ENCODE peak calls at places on chromosomes 16 and 17, in eight cellular contexts. M is H1, Z is stomach, K is suprapubic skin, S is tibial nerve, U is ovary, P is K562, Y is upper lobe of left lung. I is an unnamed sample. For H3K36me3, the result is how much of the 10 kb centered on the place peaks cover.

GRCh38 chr17:29140631-29141483 is 39.3 kb downstream of the MYO18A start:
- DNase-seq in M (no peak), U (peak), K (no peak), Y (peak), S (no peak), P (no peak), Z (no peak), I (no peak)

GRCh38 chr16:5046914-5047313 is 13.2 kb upstream of the NAGPA start:
- DNase-seq in P (peak), Z (no peak), K (no peak), Y (no peak), U (no peak), S (no peak), M (no peak), I (no peak)

GRCh38 chr17:17041018-17041521 is 1.2 kb upstream of the MPRIP start:
- DNase-seq in K (peak), Z (no peak), U (peak), S (no peak), P (peak), M (no peak), Y (no peak), I (no peak)

GRCh38 chr16:70470927-70471341 is 16.5 kb downstream of the FCSK start:
- DNase-seq in M (peak), Y (peak), U (peak), Z (peak), P (peak), K (peak), S (no peak), I (peak)

GRCh38 chr16:54280751-54281150 is 5.8 kb downstream of the IRX3 start:
- DNase-seq in M (no peak), Z (no peak), P (no peak), Y (no peak), K (peak), U (no peak), S (no peak), I (no peak)

GRCh38 chr16:13110124-13110796 is 208.9 kb downstream of the SHISA9 start:
- DNase-seq in Y (no peak), S (no peak), M (no peak), P (no peak), U (no peak), K (no peak), Z (no peak), I (no peak)

GRCh38 chr16:68642047-68642435 is 3.1 kb upstream of the CDH3 start:
- DNase-seq in Y (no peak), S (no peak), K (no peak), U (no peak), Z (no peak), M (no peak), P (no peak), I (no peak)

GRCh38 chr16:56710181-56710737 is 19.7 kb upstream of the NUP93 start:
- DNase-seq in U (no peak), K (no peak), S (no peak), Y (no peak), P (no peak), M (no peak), Z (no peak), I (no peak)

GRCh38 chr17:17971431-17972125 is 622 bp downstream of the TOM1L2 start:
- DNase-seq in Z (peak), S (no peak), Y (peak), U (peak), K (peak), M (no peak), P (no peak), I (peak)

GRCh38 chr17:5254903-5255521 is 20.4 kb upstream of the SCIMP start:
- DNase-seq in Y (no peak), K (no peak), Z (no peak), U (no peak), S (no peak), M (no peak), P (no peak), I (no peak)

DNA sequence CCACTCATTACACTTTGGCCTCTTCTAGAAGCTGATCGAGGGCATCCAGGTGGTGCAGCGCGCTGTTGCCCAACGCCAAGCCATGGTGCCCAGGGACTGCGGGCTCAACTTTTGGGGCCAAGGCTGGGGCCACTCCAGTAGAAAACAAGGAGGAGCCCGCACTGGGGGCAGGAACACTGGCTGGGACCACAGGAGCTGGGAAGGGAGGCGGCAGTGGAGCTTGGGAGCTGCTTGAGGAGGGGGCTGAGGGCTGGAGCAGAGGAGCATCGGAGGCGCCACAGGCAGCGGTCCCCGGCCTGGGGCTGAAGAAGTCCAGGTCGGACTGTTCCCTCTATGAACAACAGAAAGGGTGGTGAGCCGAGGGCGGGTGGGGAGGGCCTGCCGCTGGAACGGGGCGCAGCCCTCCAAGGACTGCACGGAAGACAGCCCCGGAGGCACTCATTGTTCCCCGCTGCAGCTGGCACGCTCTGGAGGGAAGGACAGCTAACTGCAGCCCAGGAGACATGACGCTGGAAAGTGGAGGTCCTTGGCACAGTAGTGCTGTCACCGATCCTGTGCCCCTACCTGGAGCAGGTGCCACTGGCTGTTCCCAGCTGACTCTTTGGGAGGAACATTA is 21.5 kb downstream of the GGA3 start:
- DNase-seq in U (no peak), S (no peak), P (no peak), Z (no peak), M (no peak), K (no peak), Y (no peak), I (no peak)
- H3K36me3 ChIP-seq in U (under half), S (under half), P (half or more), Z (half or more), M (half or more), K (half or more), Y (half or more), I (half or more)

GRCh38 chr17:66858182-66859083 is 23.5 kb downstream of the CACNG5 start:
- DNase-seq in P (no peak), U (no peak), S (no peak), Y (no peak), M (no peak), Z (no peak), K (no peak), I (no peak)
- TF ChIP-seq POLR2A in P (no peak), U (no peak), S (no peak), Y (no peak), M (no peak), Z (no peak), K (no peak), I (no peak)

DNA sequence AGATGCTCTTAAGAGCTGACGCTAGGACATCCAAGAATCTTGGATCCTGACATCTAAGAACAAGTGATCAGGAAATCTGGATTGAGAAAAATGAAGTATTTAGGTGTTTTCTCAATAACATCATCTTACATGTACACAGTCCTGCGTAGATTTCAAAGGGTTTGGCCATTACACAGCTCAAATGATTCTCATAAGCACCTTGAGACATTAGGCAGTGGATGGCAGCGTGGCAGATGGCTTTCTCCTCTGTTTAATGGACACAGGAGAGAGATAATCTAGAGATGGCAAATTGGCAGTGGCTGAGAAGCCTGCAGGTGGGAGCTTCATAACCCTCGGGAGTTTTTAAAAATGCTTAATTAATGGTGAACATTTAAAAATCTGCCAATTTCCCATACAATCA is 137.6 kb downstream of the ZFHX3 start:
- DNase-seq in K (no peak), U (no peak), M (no peak), Y (no peak), S (no peak), P (no peak), Z (no peak), I (no peak)
- TF ChIP-seq EP300 in K (no peak), U (no peak), M (no peak), Y (no peak), S (no peak), P (no peak), Z (no peak), I (no peak)

GRCh38 chr17:78812849-78813248 is 27.8 kb downstream of the USP36 start:
- DNase-seq in P (no peak), Z (no peak), S (peak), Y (no peak), U (no peak), M (no peak), K (no peak), I (no peak)
- H3K36me3 ChIP-seq in P (half or more), Z (half or more), S (under half), Y (half or more), U (under half), M (half or more), K (half or more), I (under half)

GRCh38 chr17:2418572-2418971 is 17.7 kb upstream of the MNT start:
- DNase-seq in M (no peak), U (peak), K (no peak), P (no peak), Z (no peak), Y (no peak), S (no peak), I (no peak)

GRCh38 chr17:2421315-2422147 is 20.7 kb upstream of the MNT start:
- DNase-seq in K (no peak), P (no peak), S (no peak), U (peak), M (no peak), Y (no peak), Z (no peak), I (no peak)

GRCh38 chr17:2416010-2416734 is 15.3 kb upstream of the MNT start:
- DNase-seq in Y (peak), M (peak), P (peak), K (peak), S (peak), Z (peak), U (peak), I (peak)

GRCh38 chr17:2420131-2420530 is 19.3 kb upstream of the MNT start:
- DNase-seq in K (no peak), U (no peak), Y (no peak), Z (no peak), S (no peak), P (no peak), M (no peak), I (no peak)

GRCh38 chr17:2419526-2419925 is 18.7 kb upstream of the MNT start:
- DNase-seq in Z (no peak), M (no peak), Y (no peak), U (no peak), S (no peak), P (no peak), K (no peak), I (no peak)
- TF ChIP-seq POLR2A in Z (no peak), M (no peak), Y (no peak), U (no peak), S (no peak), P (no peak), K (no peak), I (no peak)

DNA sequence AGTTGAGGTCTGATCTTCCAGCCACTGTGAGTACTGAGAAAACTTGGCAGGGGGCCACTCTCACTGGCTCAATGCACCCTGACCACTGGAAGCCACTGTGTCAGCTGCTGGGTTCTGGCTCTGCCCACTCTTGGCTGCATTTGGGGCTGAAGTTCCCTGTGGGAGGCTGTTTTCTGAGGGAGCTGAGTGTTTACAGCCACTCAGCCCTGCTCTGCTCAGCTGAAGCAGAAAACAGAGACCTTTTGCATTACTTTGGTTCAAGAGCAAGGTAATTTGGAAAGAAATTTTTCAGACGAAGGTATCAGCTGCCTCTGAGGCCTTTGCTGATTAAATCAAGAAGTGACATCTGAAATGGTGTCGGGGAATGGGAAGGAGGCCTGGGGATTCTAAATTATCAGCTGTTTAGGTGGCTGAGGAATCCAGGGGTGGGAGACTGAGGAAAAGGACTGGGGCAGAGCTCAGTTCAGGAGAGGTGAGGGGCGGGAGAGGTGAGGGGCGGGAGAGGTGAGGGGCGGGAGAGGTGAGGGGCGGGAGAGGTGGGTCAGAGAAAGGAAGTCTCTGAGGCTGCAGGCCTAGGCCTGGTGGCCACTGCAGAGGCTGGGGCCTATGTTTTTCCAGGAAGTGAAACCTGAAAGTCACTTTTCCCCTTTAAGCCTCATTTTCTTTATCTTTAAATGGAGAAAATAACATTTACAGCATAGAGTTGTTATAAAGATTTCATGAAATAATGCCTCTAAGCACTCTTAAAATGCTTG is at the start of gene ACSM5:
- DNase-seq in S (peak), M (no peak), Y (peak), P (no peak), U (peak), Z (peak), K (peak), I (peak)
- TF ChIP-seq EP300 in S (peak), M (no peak), Y (no peak), P (no peak), U (no peak), Z (no peak), K (no peak), I (no peak)

DNA sequence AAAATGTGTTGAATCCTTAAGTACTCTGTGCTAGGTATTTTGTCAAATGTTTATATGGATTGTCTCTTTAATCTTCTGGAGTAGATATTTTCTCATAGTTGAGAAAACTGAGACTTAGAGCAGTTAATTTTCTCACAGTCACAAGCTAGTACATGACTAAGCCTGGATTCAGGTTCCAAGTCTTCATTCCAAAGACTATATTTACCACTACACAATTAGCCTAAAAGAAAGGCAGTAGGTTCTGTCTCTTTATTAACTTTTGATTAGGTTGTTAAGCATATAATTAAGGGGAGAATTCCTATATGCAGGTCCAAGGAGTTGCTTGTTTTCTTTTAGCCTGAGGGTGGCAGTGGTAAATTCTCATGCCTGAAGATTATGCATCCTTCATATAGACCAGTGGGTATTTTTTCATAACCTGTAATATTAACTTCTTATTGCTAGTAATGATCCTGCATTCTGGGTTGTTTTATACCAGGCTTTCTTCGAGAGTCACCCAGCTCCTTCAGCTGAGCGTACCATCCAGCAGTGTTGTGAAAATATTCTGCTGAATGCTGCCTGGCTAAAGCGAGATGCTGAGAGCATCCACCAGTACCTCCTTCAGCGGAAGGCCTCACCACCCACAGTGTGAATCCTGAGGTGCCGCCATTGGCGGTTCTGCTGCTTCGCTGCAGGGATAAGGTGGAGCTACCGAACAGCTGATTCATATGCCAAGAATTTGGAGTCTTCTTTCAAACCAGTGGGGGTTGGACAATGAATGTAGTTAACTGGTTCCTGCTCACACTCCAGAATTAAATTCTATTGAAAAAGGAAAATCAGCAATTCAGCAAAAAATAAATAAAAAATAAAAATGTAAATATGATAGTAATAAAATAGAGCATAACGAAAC is 28.2 kb upstream of the KPNB1 start:
- DNase-seq in K (no peak), P (no peak), Y (no peak), U (peak), S (no peak), M (no peak), Z (no peak), I (no peak)
- H3K36me3 ChIP-seq in K (half or more), P (half or more), Y (half or more), U (under half), S (under half), M (under half), Z (half or more), I (under half)

I was measured in transverse colon.